ENCODE peak calls at places on chromosomes 2 and 18, in five cellular contexts. One of them, this sample, is unnamed.

GRCh38 chr2:172087191-172087779 is 2.0 kb downstream of the DLX1 start:
- DNase-seq in activated naive CD4-positive, alpha-beta T cell treated with anti-CD3 and anti-CD28 coated beads for 36 hours: no peak
- DNase-seq in IMR-90: no peak
- DNase-seq in GM12892: no peak
- DNase-seq in AG09309: no peak
- DNase-seq in this sample: no peak

GRCh38 chr2:7919510-7919909 is 762.3 kb upstream of the ID2 start:
- DNase-seq in activated naive CD4-positive, alpha-beta T cell treated with anti-CD3 and anti-CD28 coated beads for 36 hours: no peak
- DNase-seq in IMR-90: no peak
- DNase-seq in GM12892: no peak
- DNase-seq in AG09309: no peak
- DNase-seq in this sample: no peak

GRCh38 chr2:152467677-152468406 is 132.9 kb downstream of the FMNL2 start:
- DNase-seq in activated naive CD4-positive, alpha-beta T cell treated with anti-CD3 and anti-CD28 coated beads for 36 hours: no peak
- DNase-seq in IMR-90: no peak
- DNase-seq in GM12892: no peak
- DNase-seq in AG09309: no peak
- DNase-seq in this sample: no peak

GRCh38 chr2:105877945-105878344 is 133.2 kb downstream of the NCK2 start:
- DNase-seq in activated naive CD4-positive, alpha-beta T cell treated with anti-CD3 and anti-CD28 coated beads for 36 hours: no peak
- DNase-seq in IMR-90: no peak
- DNase-seq in GM12892: no peak
- DNase-seq in AG09309: no peak
- DNase-seq in this sample: no peak

GRCh38 chr18:14978962-14979535 is 231.1 kb downstream of the ANKRD30B start:
- DNase-seq in activated naive CD4-positive, alpha-beta T cell treated with anti-CD3 and anti-CD28 coated beads for 36 hours: peak
- DNase-seq in IMR-90: no peak
- DNase-seq in GM12892: no peak
- DNase-seq in AG09309: no peak
- DNase-seq in this sample: no peak

GRCh38 chr2:122423934-122424333 is 668.5 kb downstream of the TSN start:
- DNase-seq in activated naive CD4-positive, alpha-beta T cell treated with anti-CD3 and anti-CD28 coated beads for 36 hours: no peak
- DNase-seq in IMR-90: no peak
- DNase-seq in GM12892: no peak
- DNase-seq in AG09309: no peak
- DNase-seq in this sample: no peak

GRCh38 chr2:21395366-21395765 is 271.6 kb downstream of the TDRD15 start:
- DNase-seq in activated naive CD4-positive, alpha-beta T cell treated with anti-CD3 and anti-CD28 coated beads for 36 hours: no peak
- DNase-seq in IMR-90: no peak
- DNase-seq in GM12892: no peak
- DNase-seq in AG09309: no peak
- DNase-seq in this sample: no peak

GRCh38 chr2:37267685-37268084 is 36.2 kb downstream of the NDUFAF7 start:
- DNase-seq in activated naive CD4-positive, alpha-beta T cell treated with anti-CD3 and anti-CD28 coated beads for 36 hours: no peak
- DNase-seq in IMR-90: no peak
- DNase-seq in GM12892: no peak
- DNase-seq in AG09309: no peak
- DNase-seq in this sample: no peak

GRCh38 chr2:126107883-126108282 is 548.1 kb upstream of the GYPC start:
- DNase-seq in activated naive CD4-positive, alpha-beta T cell treated with anti-CD3 and anti-CD28 coated beads for 36 hours: no peak
- DNase-seq in IMR-90: no peak
- DNase-seq in GM12892: no peak
- DNase-seq in AG09309: no peak
- DNase-seq in this sample: no peak

GRCh38 chr2:218329027-218329825 is 27.4 kb upstream of the CATIP start:
- DNase-seq in activated naive CD4-positive, alpha-beta T cell treated with anti-CD3 and anti-CD28 coated beads for 36 hours: no peak
- DNase-seq in IMR-90: no peak
- DNase-seq in GM12892: no peak
- DNase-seq in AG09309: no peak
- DNase-seq in this sample: no peak

GRCh38 chr2:65532937-65533336 is 100.5 kb upstream of the SPRED2 start:
- DNase-seq in activated naive CD4-positive, alpha-beta T cell treated with anti-CD3 and anti-CD28 coated beads for 36 hours: no peak
- DNase-seq in IMR-90: no peak
- DNase-seq in GM12892: no peak
- DNase-seq in AG09309: no peak
- DNase-seq in this sample: no peak

GRCh38 chr2:24424387-24424786 is 64.1 kb upstream of the ITSN2 start:
- DNase-seq in activated naive CD4-positive, alpha-beta T cell treated with anti-CD3 and anti-CD28 coated beads for 36 hours: no peak
- DNase-seq in IMR-90: no peak
- DNase-seq in GM12892: no peak
- DNase-seq in AG09309: no peak
- DNase-seq in this sample: no peak

GRCh38 chr2:134588556-134588955 is 130.2 kb downstream of the TMEM163 start:
- DNase-seq in activated naive CD4-positive, alpha-beta T cell treated with anti-CD3 and anti-CD28 coated beads for 36 hours: no peak
- DNase-seq in IMR-90: no peak
- DNase-seq in GM12892: no peak
- DNase-seq in AG09309: no peak
- DNase-seq in this sample: no peak

GRCh38 chr2:41989503-41990180 is 58.2 kb upstream of the PKDCC start:
- DNase-seq in activated naive CD4-positive, alpha-beta T cell treated with anti-CD3 and anti-CD28 coated beads for 36 hours: no peak
- DNase-seq in IMR-90: peak
- DNase-seq in GM12892: no peak
- DNase-seq in AG09309: no peak
- DNase-seq in this sample: no peak

GRCh38 chr2:18245375-18245774 is 315.1 kb downstream of the RDH14 start:
- DNase-seq in activated naive CD4-positive, alpha-beta T cell treated with anti-CD3 and anti-CD28 coated beads for 36 hours: no peak
- DNase-seq in IMR-90: no peak
- DNase-seq in GM12892: no peak
- DNase-seq in AG09309: no peak
- DNase-seq in this sample: no peak

GRCh38 chr2:72037322-72037721 is 110.3 kb downstream of the CYP26B1 start:
- DNase-seq in activated naive CD4-positive, alpha-beta T cell treated with anti-CD3 and anti-CD28 coated beads for 36 hours: no peak
- DNase-seq in IMR-90: no peak
- DNase-seq in GM12892: no peak
- DNase-seq in AG09309: no peak
- DNase-seq in this sample: no peak

GRCh38 chr2:207143474-207144190 is 22.1 kb downstream of the KLF7 start:
- DNase-seq in activated naive CD4-positive, alpha-beta T cell treated with anti-CD3 and anti-CD28 coated beads for 36 hours: peak
- DNase-seq in IMR-90: no peak
- DNase-seq in GM12892: no peak
- DNase-seq in AG09309: no peak
- DNase-seq in this sample: no peak

GRCh38 chr18:44180683-44181082 is 500.0 kb upstream of the SETBP1 start:
- DNase-seq in activated naive CD4-positive, alpha-beta T cell treated with anti-CD3 and anti-CD28 coated beads for 36 hours: no peak
- DNase-seq in IMR-90: peak
- DNase-seq in GM12892: no peak
- DNase-seq in AG09309: no peak
- DNase-seq in this sample: no peak

GRCh38 chr2:137888845-137889244 is 75.4 kb upstream of the HNMT start:
- DNase-seq in activated naive CD4-positive, alpha-beta T cell treated with anti-CD3 and anti-CD28 coated beads for 36 hours: peak
- DNase-seq in IMR-90: no peak
- DNase-seq in GM12892: no peak
- DNase-seq in AG09309: no peak
- DNase-seq in this sample: no peak

GRCh38 chr2:162607915-162608314 is 230.7 kb downstream of the KCNH7 start:
- DNase-seq in activated naive CD4-positive, alpha-beta T cell treated with anti-CD3 and anti-CD28 coated beads for 36 hours: no peak
- DNase-seq in IMR-90: no peak
- DNase-seq in GM12892: no peak
- DNase-seq in AG09309: no peak
- DNase-seq in this sample: no peak

GRCh38 chr2:16425462-16426336 is 239.9 kb downstream of the CYRIA start:
- DNase-seq in activated naive CD4-positive, alpha-beta T cell treated with anti-CD3 and anti-CD28 coated beads for 36 hours: no peak
- DNase-seq in IMR-90: no peak
- DNase-seq in GM12892: no peak
- DNase-seq in AG09309: no peak
- DNase-seq in this sample: no peak

GRCh38 chr2:53422979-53423378 is 344.6 kb upstream of the CHAC2 start:
- DNase-seq in activated naive CD4-positive, alpha-beta T cell treated with anti-CD3 and anti-CD28 coated beads for 36 hours: peak
- DNase-seq in IMR-90: peak
- DNase-seq in GM12892: no peak
- DNase-seq in AG09309: peak
- DNase-seq in this sample: peak

GRCh38 chr2:127377262-127377661 is 10.5 kb downstream of the MAP3K2 start:
- DNase-seq in activated naive CD4-positive, alpha-beta T cell treated with anti-CD3 and anti-CD28 coated beads for 36 hours: no peak
- DNase-seq in IMR-90: peak
- DNase-seq in GM12892: no peak
- DNase-seq in AG09309: no peak
- DNase-seq in this sample: no peak

GRCh38 chr2:240351088-240351741 is 84.2 kb upstream of the GPC1 start:
- DNase-seq in activated naive CD4-positive, alpha-beta T cell treated with anti-CD3 and anti-CD28 coated beads for 36 hours: no peak
- DNase-seq in IMR-90: no peak
- DNase-seq in GM12892: no peak
- DNase-seq in AG09309: no peak
- DNase-seq in this sample: no peak

This sample was measured in GM18507.